ENCODE peak calls at places on chromosomes 16 and 17, in four cellular contexts. One of them, this sample, is unnamed.

GRCh38 chr16:30565526-30565925 is 6.0 kb downstream of the ZNF688 start:
- DNase-seq in GM13976: no peak
- DNase-seq in hepatic stellate cell: no peak
- DNase-seq in foreskin fibroblast: no peak
- DNase-seq in this sample: no peak

GRCh38 chr16:88314991-88315542 is 67.7 kb upstream of the ZNF469 start:
- DNase-seq in GM13976: no peak
- DNase-seq in hepatic stellate cell: no peak
- DNase-seq in foreskin fibroblast: no peak
- DNase-seq in this sample: no peak

GRCh38 chr16:89565256-89565505 is 4.7 kb downstream of the RPL13 start:
- DNase-seq in GM13976: no peak
- DNase-seq in hepatic stellate cell: no peak
- DNase-seq in foreskin fibroblast: peak
- DNase-seq in this sample: no peak

GRCh38 chr17:1067282-1067956 is 70.5 kb downstream of the TIMM22 start:
- DNase-seq in GM13976: no peak
- DNase-seq in hepatic stellate cell: no peak
- DNase-seq in foreskin fibroblast: no peak
- DNase-seq in this sample: no peak

GRCh38 chr17:38926290-38927070 is 1.1 kb downstream of the LASP1NB start:
- DNase-seq in GM13976: no peak
- DNase-seq in hepatic stellate cell: no peak
- DNase-seq in foreskin fibroblast: no peak
- DNase-seq in this sample: no peak

GRCh38 chr16:10938321-10938720 is 3.9 kb downstream of the DEXI start:
- DNase-seq in GM13976: no peak
- DNase-seq in hepatic stellate cell: no peak
- DNase-seq in foreskin fibroblast: peak
- DNase-seq in this sample: no peak

GRCh38 chr16:78237856-78238255 is 138.4 kb downstream of the WWOX start:
- DNase-seq in GM13976: no peak
- DNase-seq in hepatic stellate cell: no peak
- DNase-seq in foreskin fibroblast: no peak
- DNase-seq in this sample: no peak

GRCh38 chr16:50269061-50269705 is 2.8 kb downstream of the ADCY7 start:
- DNase-seq in GM13976: no peak
- DNase-seq in hepatic stellate cell: no peak
- DNase-seq in foreskin fibroblast: no peak
- DNase-seq in this sample: no peak

GRCh38 chr17:27554152-27554551 is 76.8 kb upstream of the LGALS9 start:
- DNase-seq in GM13976: no peak
- DNase-seq in hepatic stellate cell: no peak
- DNase-seq in foreskin fibroblast: no peak
- DNase-seq in this sample: no peak

GRCh38 chr17:80504671-80505413 is 28.4 kb upstream of the NPTX1 start:
- DNase-seq in GM13976: no peak
- DNase-seq in hepatic stellate cell: peak
- DNase-seq in foreskin fibroblast: peak
- DNase-seq in this sample: no peak

GRCh38 chr17:42531455-42532354 is 4.3 kb upstream of the NAGLU start:
- DNase-seq in GM13976: peak
- DNase-seq in hepatic stellate cell: no peak
- DNase-seq in foreskin fibroblast: peak
- DNase-seq in this sample: no peak

GRCh38 chr17:17805575-17805974 is 31.2 kb downstream of the SREBF1 start:
- DNase-seq in GM13976: no peak
- DNase-seq in hepatic stellate cell: no peak
- DNase-seq in foreskin fibroblast: peak
- DNase-seq in this sample: no peak

GRCh38 chr17:2170023-2170422 is 115.1 kb downstream of the HIC1 start:
- DNase-seq in GM13976: peak
- DNase-seq in hepatic stellate cell: no peak
- DNase-seq in foreskin fibroblast: no peak
- DNase-seq in this sample: no peak

GRCh38 chr17:73645050-73645871 is 1.0 kb upstream of the SDK2 start:
- DNase-seq in GM13976: peak
- DNase-seq in hepatic stellate cell: no peak
- DNase-seq in foreskin fibroblast: peak
- DNase-seq in this sample: no peak

GRCh38 chr16:27470567-27471431 is 68.8 kb downstream of the IL21R start:
- DNase-seq in GM13976: no peak
- DNase-seq in hepatic stellate cell: peak
- DNase-seq in foreskin fibroblast: peak
- DNase-seq in this sample: no peak

GRCh38 chr17:50111687-50112655 is 16.8 kb downstream of the PDK2 start:
- DNase-seq in GM13976: no peak
- DNase-seq in hepatic stellate cell: peak
- DNase-seq in foreskin fibroblast: no peak
- DNase-seq in this sample: no peak

GRCh38 chr16:46733319-46733830 is 14.8 kb downstream of the MYLK3 start:
- DNase-seq in GM13976: no peak
- DNase-seq in hepatic stellate cell: no peak
- DNase-seq in foreskin fibroblast: no peak
- DNase-seq in this sample: no peak

This sample was measured in COLO829.